ENCODE peak calls at places on chromosomes 3 and 15, in five cellular contexts. H, P, G, D and J are unnamed samples.

GRCh38 chr15:70068783-70069565 is 28.7 kb downstream of the TLE3 start:
- DNase-seq in P (no peak), G (peak; percentile 64), D (no peak), H (no peak), J (no peak)

GRCh38 chr3:29695201-29695904 is 414.5 kb downstream of the RBMS3 start:
- DNase-seq in P (no peak), D (peak; percentile 61), H (no peak), G (peak; percentile 50), J (no peak)

GRCh38 chr3:30628188-30628930 is 22.0 kb downstream of the TGFBR2 start:
- DNase-seq in P (no peak), G (no peak), H (no peak), D (no peak), J (no peak)

GRCh38 chr15:45637552-45638033 is 2.8 kb downstream of the SQOR start:
- DNase-seq in G (peak; percentile 74), D (peak; percentile 57), H (peak; percentile 35), P (no peak), J (peak; percentile 64)

GRCh38 chr15:72590427-72590826 is 64.1 kb upstream of the GOLGA6B start:
- DNase-seq in H (no peak), D (no peak), P (no peak), G (no peak), J (no peak)

GRCh38 chr15:57496946-57497944 is 94.5 kb upstream of the MYZAP start:
- DNase-seq in D (no peak), G (peak; percentile 84), H (no peak), P (no peak), J (peak; percentile 51)

GRCh38 chr15:48424076-48424475 is 92.8 kb downstream of the DUT start:
- DNase-seq in G (no peak), H (no peak), D (no peak), P (no peak), J (no peak)

GRCh38 chr3:42490243-42490642 is 12.2 kb upstream of the VIPR1 start:
- DNase-seq in H (no peak), G (peak; percentile 31), P (peak; percentile 24), D (no peak), J (peak; percentile 80)

GRCh38 chr3:155745795-155746550 is 1.1 kb upstream of the PLCH1 start:
- DNase-seq in G (no peak), D (no peak), H (peak; percentile 62), P (no peak), J (peak; percentile 41)

GRCh38 chr3:81300324-81300927 is 461.0 kb downstream of the GBE1 start:
- DNase-seq in D (no peak), G (no peak), H (no peak), P (no peak), J (no peak)

GRCh38 chr3:128720891-128721290 is 5.1 kb upstream of the RAB7A start:
- DNase-seq in H (no peak), P (no peak), G (no peak), D (no peak), J (no peak)

GRCh38 chr15:88225484-88225883 is 31.1 kb downstream of the NTRK3 start:
- DNase-seq in G (no peak), H (no peak), P (no peak), D (no peak), J (no peak)

GRCh38 chr3:136995652-136996051 is 37.9 kb downstream of the IL20RB start:
- DNase-seq in P (no peak), H (no peak), D (no peak), G (no peak), J (no peak)

GRCh38 chr3:114095808-114096207 is 39.3 kb downstream of the QTRT2 start:
- DNase-seq in G (no peak), P (no peak), D (no peak), H (no peak), J (no peak)

GRCh38 chr15:98966036-98966787 is 41.4 kb downstream of the PGPEP1L start:
- DNase-seq in G (no peak), H (no peak), D (no peak), P (no peak), J (no peak)

DNA sequence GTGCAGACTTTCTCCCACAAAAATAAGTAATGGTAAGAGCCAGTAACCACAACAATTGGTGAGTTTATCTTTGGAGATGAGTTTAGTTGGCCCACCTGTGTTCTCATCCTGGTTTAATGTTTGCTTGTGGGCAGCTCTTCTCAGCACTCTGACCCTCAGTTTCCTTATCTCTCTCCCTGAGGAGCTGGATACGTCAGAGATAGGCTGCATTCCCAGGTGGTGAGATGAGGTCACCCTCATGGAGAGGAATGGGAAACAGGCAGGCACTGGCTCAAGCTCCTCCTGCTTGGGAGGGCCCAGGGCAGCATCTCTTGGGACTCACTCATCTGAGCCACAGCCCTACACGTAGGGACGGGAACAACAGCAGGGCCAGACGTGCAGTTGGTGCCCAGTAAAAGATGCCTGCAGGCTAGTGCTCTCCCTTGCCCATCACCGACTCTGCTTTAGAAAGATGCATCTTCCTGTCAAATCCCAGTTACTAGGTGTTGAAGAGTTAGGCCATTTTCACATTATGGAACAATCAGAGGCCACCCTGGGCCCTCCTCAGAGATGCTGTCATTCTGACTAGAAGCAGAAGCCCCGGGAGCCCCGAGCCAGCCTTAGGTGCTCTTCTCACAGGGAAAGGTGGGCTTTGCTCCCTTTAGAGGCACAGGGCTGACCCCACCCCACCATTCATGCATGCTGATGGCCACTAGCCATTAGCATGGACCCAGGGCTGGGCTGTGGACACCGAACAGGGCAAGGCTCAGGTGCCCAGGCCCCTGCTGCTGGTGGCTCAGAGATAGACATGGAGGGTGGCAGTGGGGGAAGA is 59.7 kb downstream of the GRIP2 start:
- DNase-seq in D (peak; percentile 71), G (no peak), P (no peak), H (no peak), J (peak; percentile 41)
- H3K36me3 ChIP-seq in D (no peaks in the 10 kb centered on the region), G (no peaks in the 10 kb centered on the region), P (no peaks in the 10 kb centered on the region), H (peaks cover 42% of the 10 kb centered on the region), J (peaks cover 68% of the 10 kb centered on the region)

GRCh38 chr15:71458089-71458660 is 342.9 kb downstream of the THSD4 start:
- DNase-seq in D (no peak), P (no peak), H (no peak), G (no peak), J (no peak)

GRCh38 chr15:71456362-71456761 is 341.1 kb downstream of the THSD4 start:
- DNase-seq in P (no peak), D (no peak), G (no peak), H (no peak), J (no peak)

GRCh38 chr15:71455107-71455506 is 339.8 kb downstream of the THSD4 start:
- DNase-seq in H (no peak), P (no peak), D (no peak), G (no peak), J (no peak)

GRCh38 chr15:71456812-71457211 is 341.5 kb downstream of the THSD4 start:
- DNase-seq in P (no peak), D (no peak), H (no peak), G (no peak), J (no peak)

GRCh38 chr15:71455878-71456277 is 340.6 kb downstream of the THSD4 start:
- DNase-seq in G (no peak), D (no peak), P (no peak), H (no peak), J (no peak)
- H3K27ac ChIP-seq in G (no peak overlapping the region), D (no peak overlapping the region), P (no peak overlapping the region), H (no peak overlapping the region), J (no peak overlapping the region)

DNA sequence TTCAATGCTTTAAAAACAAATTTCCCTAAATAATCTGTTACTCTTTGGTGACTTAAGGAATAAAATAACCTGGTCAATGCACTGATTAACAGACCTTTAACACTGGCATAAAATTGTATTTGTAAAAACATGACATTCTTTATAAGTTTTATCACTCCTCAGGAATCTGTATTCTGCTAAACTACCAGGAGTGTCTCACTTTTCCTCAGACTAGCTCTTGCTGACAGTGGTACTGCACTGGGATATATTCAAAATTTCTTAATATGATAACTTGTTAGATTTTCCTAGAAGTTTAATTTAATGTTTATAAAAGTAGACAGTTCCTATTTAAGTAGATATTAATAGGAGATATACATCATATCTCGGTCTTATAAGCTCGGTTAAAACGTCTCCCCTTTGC is 363.4 kb upstream of the ARHGEF26 start:
- DNase-seq in P (no peak), G (no peak), D (no peak), H (no peak), J (no peak)
- H3K36me3 ChIP-seq in P (no peaks in the 10 kb centered on the region), G (no peaks in the 10 kb centered on the region), D (no peaks in the 10 kb centered on the region), H (no peaks in the 10 kb centered on the region), J (no peaks in the 10 kb centered on the region)

GRCh38 chr15:74662064-74662860 is 33.6 kb downstream of the EDC3 start:
- DNase-seq in D (no peak), G (no peak), P (no peak), H (no peak), J (no peak)
- H3K27ac ChIP-seq in D (no peak overlapping the region), G (peak overlapping the region; percentile 2), P (no peak overlapping the region), H (no peak overlapping the region), J (no peak overlapping the region)

GRCh38 chr3:187725218-187725617 is 20.1 kb downstream of the BCL6 start:
- DNase-seq in D (no peak), H (no peak), P (no peak), G (no peak), J (no peak)
- H3K36me3 ChIP-seq in D (no peaks in the 10 kb centered on the region), H (no peaks in the 10 kb centered on the region), P (peaks cover 15% of the 10 kb centered on the region), G (peaks cover 93% of the 10 kb centered on the region), J (peaks cover 60% of the 10 kb centered on the region)

DNA sequence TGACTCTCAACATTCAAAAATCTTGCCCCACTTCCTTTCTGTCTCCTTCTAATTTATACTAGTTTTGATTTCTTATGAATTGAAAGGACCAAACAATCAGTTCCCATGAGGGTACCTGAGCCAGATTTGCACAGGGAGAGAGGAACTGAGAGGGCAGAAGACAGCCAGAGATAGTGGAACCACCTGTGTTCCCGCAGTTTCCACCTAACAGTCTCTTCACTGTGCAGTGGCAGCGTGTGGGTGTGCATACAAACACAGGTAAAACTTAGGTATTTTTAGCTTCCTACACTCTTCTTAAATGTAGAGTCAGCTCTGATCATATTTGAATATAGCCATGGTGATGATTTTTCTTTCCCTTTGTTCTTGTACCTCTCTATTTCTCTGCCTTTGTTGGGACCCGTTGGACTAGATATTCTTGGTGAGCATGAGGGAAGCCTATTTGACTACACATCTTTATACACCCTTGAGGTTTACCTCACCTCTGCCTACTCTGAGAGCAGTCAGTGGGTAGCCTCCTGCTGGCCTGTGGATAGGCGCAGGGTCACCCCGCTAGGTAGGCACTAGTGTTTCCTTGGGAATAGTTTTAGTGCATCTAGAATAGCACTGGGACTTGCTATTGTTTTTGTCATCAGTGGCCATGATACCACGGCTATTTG is 58.8 kb downstream of the MAP3K13 start:
- DNase-seq in D (no peak), H (no peak), G (no peak), P (no peak), J (no peak)
- H3K27ac ChIP-seq in D (no peak overlapping the region), H (no peak overlapping the region), G (no peak overlapping the region), P (no peak overlapping the region), J (no peak overlapping the region)

GRCh38 chr3:4804161-4805058 is 174.8 kb upstream of the BHLHE40 start:
- DNase-seq in H (no peak), D (no peak), G (no peak), P (no peak), J (no peak)
- H3K36me3 ChIP-seq in H (no peaks in the 10 kb centered on the region), D (no peaks in the 10 kb centered on the region), G (no peaks in the 10 kb centered on the region), P (no peaks in the 10 kb centered on the region), J (peaks cover 12% of the 10 kb centered on the region)

GRCh38 chr15:59148160-59148810 is 43.3 kb downstream of the CCNB2 start:
- DNase-seq in D (no peak), H (no peak), G (no peak), P (no peak), J (no peak)
- H3K27ac ChIP-seq in D (no peak overlapping the region), H (no peak overlapping the region), G (no peak overlapping the region), P (no peak overlapping the region), J (no peak overlapping the region)